ENCODE peak calls at places on chromosomes 16 and 17, in four cellular contexts. E, B, I and K are unnamed samples.

GRCh38 chr17:54935487-54935886 is 33.0 kb downstream of the COX11 start:
- DNase-seq in I (no peak), E (no peak), B (no peak), K (no peak)

GRCh38 chr17:73352261-73352660 is 40.5 kb upstream of the CDC42EP4 start:
- DNase-seq in B (no peak), I (no peak), E (no peak), K (no peak)

GRCh38 chr16:10156111-10156510 is 26.1 kb downstream of the GRIN2A start:
- DNase-seq in B (no peak), I (no peak), E (no peak), K (no peak)

GRCh38 chr16:21081329-21081728 is 69.3 kb downstream of the DNAH3 start:
- DNase-seq in E (no peak), I (no peak), B (no peak), K (no peak)

GRCh38 chr17:77233635-77234334 is 93.0 kb downstream of the SEC14L1 start:
- DNase-seq in E (no peak), I (peak; percentile 58), B (peak; percentile 33), K (peak; percentile 84)

GRCh38 chr17:18145811-18146210 is 37.3 kb downstream of the MYO15A start:
- DNase-seq in B (no peak), I (no peak), E (no peak), K (no peak)

GRCh38 chr17:42613699-42614295 is 4.3 kb downstream of the TUBG1 start:
- DNase-seq in E (no peak), B (no peak), I (no peak), K (no peak)

GRCh38 chr17:72764632-72765041 is 327.9 kb downstream of the SLC39A11 start:
- DNase-seq in I (no peak), B (no peak), E (no peak), K (no peak)

GRCh38 chr17:58337126-58337599 is 8.6 kb upstream of the TSPOAP1 start:
- DNase-seq in E (no peak), I (no peak), B (peak; percentile 52), K (peak; percentile 79)

GRCh38 chr17:57406981-57407286 is 150.6 kb downstream of the MSI2 start:
- DNase-seq in B (no peak), E (no peak), I (no peak), K (no peak)

GRCh38 chr17:19979917-19980770 is 2.5 kb upstream of the AKAP10 start:
- DNase-seq in I (no peak), E (peak; percentile 22), B (peak; percentile 13), K (no peak)

GRCh38 chr17:35807371-35808144 is 1.7 kb upstream of the TAF15 start:
- DNase-seq in I (no peak), E (no peak), B (no peak), K (no peak)

GRCh38 chr17:14737984-14738651 is 437.2 kb downstream of the HS3ST3B1 start:
- DNase-seq in B (peak; percentile 49), E (peak; percentile 14), I (no peak), K (no peak)

GRCh38 chr17:48728232-48729231 is at the start of gene HOXB13:
- DNase-seq in B (peak; percentile 73), E (no peak), I (no peak), K (peak; percentile 7)

GRCh38 chr16:35386619-35387018 is 1927.2 kb downstream of the TP53TG3F start:
- DNase-seq in B (no peak), I (no peak), E (no peak), K (no peak)

GRCh38 chr17:8467527-8467926 is 31.8 kb downstream of the NDEL1 start:
- DNase-seq in E (no peak), I (no peak), B (no peak), K (no peak)

GRCh38 chr17:8466466-8466865 is 30.8 kb downstream of the NDEL1 start:
- DNase-seq in B (no peak), E (no peak), I (no peak), K (no peak)

GRCh38 chr17:8468988-8469387 is 33.3 kb downstream of the NDEL1 start:
- DNase-seq in E (no peak), B (no peak), I (no peak), K (no peak)

GRCh38 chr17:8466873-8467272 is 31.2 kb downstream of the NDEL1 start:
- DNase-seq in E (no peak), B (no peak), I (no peak), K (no peak)

DNA sequence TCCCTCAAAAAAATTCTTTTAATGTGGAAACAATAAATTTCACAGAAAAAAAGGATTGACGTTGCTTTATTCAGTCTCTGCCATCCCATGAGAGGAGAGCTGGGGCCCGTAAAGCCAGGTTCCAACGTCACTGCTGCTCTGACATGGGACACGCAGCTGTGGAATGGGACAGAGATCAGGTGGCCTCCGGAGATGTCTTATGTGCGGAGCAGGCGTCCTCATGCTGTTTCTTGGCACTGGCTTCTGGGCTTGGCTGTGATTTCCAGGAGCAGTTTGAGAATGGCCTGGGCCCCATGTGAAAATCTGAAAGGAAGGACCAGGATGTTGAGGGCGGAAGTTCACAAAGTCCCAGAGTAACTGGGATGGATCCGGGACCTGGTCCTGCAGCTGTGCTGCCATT is 32.4 kb downstream of the NDEL1 start:
- DNase-seq in E (peak; percentile 69), B (no peak), I (no peak), K (no peak)
- TF ChIP-seq POLR2A in E (no peak), B (no peak), I (no peak), K (no peak)

GRCh38 chr17:33967608-33968349 is 287.3 kb upstream of the CCL2 start:
- DNase-seq in I (no peak), E (no peak), B (no peak), K (peak; percentile 10)

GRCh38 chr17:33964344-33964979 is 290.6 kb upstream of the CCL2 start:
- DNase-seq in B (peak; percentile 25), E (no peak), I (peak; percentile 50), K (peak; percentile 33)

GRCh38 chr17:33970271-33970670 is 284.8 kb upstream of the CCL2 start:
- DNase-seq in E (no peak), B (no peak), I (no peak), K (no peak)

GRCh38 chr17:33966410-33967063 is 288.5 kb upstream of the CCL2 start:
- DNase-seq in E (no peak), I (no peak), B (no peak), K (no peak)

GRCh38 chr17:33968350-33969044 is 286.6 kb upstream of the CCL2 start:
- DNase-seq in I (peak; percentile 40), B (no peak), E (no peak), K (peak; percentile 50)
- TF ChIP-seq POLR2A in I (no peak), B (no peak), E (no peak), K (no peak)

GRCh38 chr17:21275579-21276339 is 8.8 kb upstream of the MAP2K3 start:
- DNase-seq in E (peak; percentile 95), I (peak; percentile 98), B (peak; percentile 97), K (peak; percentile 94)
- TF ChIP-seq POLR2A in E (no peak), I (no peak), B (peak; percentile 64), K (peak; percentile 81)

GRCh38 chr16:539901-540530 is 12.5 kb downstream of the CAPN15 start:
- DNase-seq in I (no peak), E (no peak), B (no peak), K (no peak)
- TF ChIP-seq POLR2A in I (no peak), E (no peak), B (no peak), K (no peak)

GRCh38 chr16:30656974-30657865 is 1.0 kb upstream of the FBRS start:
- DNase-seq in I (no peak), B (peak; percentile 37), E (no peak), K (no peak)
- TF ChIP-seq POLR2A in I (no peak), B (no peak), E (no peak), K (no peak)

GRCh38 chr16:64394061-64394460 is 727.8 kb downstream of the CDH11 start:
- DNase-seq in B (no peak), E (no peak), I (no peak), K (no peak)

GRCh38 chr16:64391009-64391663 is 730.7 kb downstream of the CDH11 start:
- DNase-seq in B (no peak), E (no peak), I (no peak), K (no peak)

GRCh38 chr16:64392456-64392855 is 729.4 kb downstream of the CDH11 start:
- DNase-seq in B (no peak), I (no peak), E (no peak), K (no peak)

GRCh38 chr16:64390102-64390501 is 731.8 kb downstream of the CDH11 start:
- DNase-seq in E (no peak), B (no peak), I (no peak), K (no peak)
- TF ChIP-seq POLR2A in E (no peak), B (no peak), I (no peak), K (no peak)

DNA sequence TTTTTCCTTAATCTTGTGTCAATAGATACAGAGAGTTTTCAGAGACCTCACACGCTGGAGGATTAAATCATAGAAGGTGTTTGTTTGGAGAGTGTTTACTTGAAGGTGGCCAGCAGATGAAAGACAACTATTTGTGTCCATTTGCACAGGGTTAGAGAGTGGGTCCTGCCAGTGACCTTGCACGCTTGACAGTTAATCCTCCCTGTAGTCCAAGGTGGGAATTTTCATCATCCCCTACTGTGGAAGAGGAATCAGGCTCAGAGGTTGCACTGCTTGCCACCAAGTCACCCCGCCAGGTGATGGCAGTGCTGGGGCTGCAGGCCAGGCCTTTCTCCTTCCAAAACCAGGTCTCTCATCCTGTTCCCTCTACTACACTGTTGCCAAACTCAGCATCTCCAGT is 12.3 kb downstream of the CDH1 start:
- DNase-seq in B (no peak), E (no peak), I (no peak), K (no peak)
- TF ChIP-seq POLR2A in B (no peak), E (no peak), I (no peak), K (no peak)